ENCODE peak calls at places on chromosome 21, in six cellular contexts. One of them, this sample, is unnamed.

GRCh38 chr21:23067672-23068071 is 2069.5 kb downstream of the NCAM2 start:
- DNase-seq in fibroblast of mammary gland: no peak
- DNase-seq in lung: no peak
- DNase-seq in fibroblast of villous mesenchyme: no peak
- DNase-seq in astrocyte of the spinal cord: no peak
- DNase-seq in GM10248: no peak
- DNase-seq in this sample: no peak

GRCh38 chr21:34808569-34809204 is 139.9 kb downstream of the CLIC6 start:
- DNase-seq in fibroblast of mammary gland: peak; percentile 98
- DNase-seq in lung: no peak
- DNase-seq in fibroblast of villous mesenchyme: peak; percentile 92
- DNase-seq in astrocyte of the spinal cord: peak; percentile 89
- DNase-seq in GM10248: no peak
- DNase-seq in this sample: peak; percentile 73

GRCh38 chr21:35619184-35619583 is 441.1 kb downstream of the SETD4 start:
- DNase-seq in fibroblast of mammary gland: peak; percentile 88
- DNase-seq in lung: no peak
- DNase-seq in fibroblast of villous mesenchyme: peak; percentile 44
- DNase-seq in astrocyte of the spinal cord: peak; percentile 43
- DNase-seq in GM10248: no peak
- DNase-seq in this sample: peak; percentile 79

GRCh38 chr21:44836666-44837471 is 19.0 kb upstream of the SUMO3 start:
- DNase-seq in fibroblast of mammary gland: peak; percentile 39
- DNase-seq in lung: no peak
- DNase-seq in fibroblast of villous mesenchyme: peak; percentile 65
- DNase-seq in astrocyte of the spinal cord: no peak
- DNase-seq in GM10248: no peak
- DNase-seq in this sample: no peak

GRCh38 chr21:36820176-36821031 is 121.5 kb downstream of the SIM2 start:
- DNase-seq in fibroblast of mammary gland: no peak
- DNase-seq in lung: no peak
- DNase-seq in fibroblast of villous mesenchyme: no peak
- DNase-seq in astrocyte of the spinal cord: no peak
- DNase-seq in GM10248: no peak
- DNase-seq in this sample: no peak

GRCh38 chr21:44531606-44532128 is 8.3 kb downstream of the KRTAP10-1 start:
- DNase-seq in fibroblast of mammary gland: no peak
- DNase-seq in lung: no peak
- DNase-seq in fibroblast of villous mesenchyme: no peak
- DNase-seq in astrocyte of the spinal cord: no peak
- DNase-seq in GM10248: no peak
- DNase-seq in this sample: no peak

GRCh38 chr21:30227633-30228404 is 11.9 kb upstream of the CLDN8 start:
- DNase-seq in fibroblast of mammary gland: peak; percentile 100
- DNase-seq in lung: peak; percentile 32
- DNase-seq in fibroblast of villous mesenchyme: peak; percentile 84
- DNase-seq in astrocyte of the spinal cord: peak; percentile 93
- DNase-seq in GM10248: no peak
- DNase-seq in this sample: peak; percentile 72

GRCh38 chr21:18950045-18950740 is 546.6 kb upstream of the TMPRSS15 start:
- DNase-seq in fibroblast of mammary gland: no peak
- DNase-seq in lung: no peak
- DNase-seq in fibroblast of villous mesenchyme: no peak
- DNase-seq in astrocyte of the spinal cord: no peak
- DNase-seq in GM10248: no peak
- DNase-seq in this sample: no peak

GRCh38 chr21:35697321-35697808 is 363.0 kb downstream of the SETD4 start:
- DNase-seq in fibroblast of mammary gland: peak; percentile 52
- DNase-seq in lung: peak; percentile 62
- DNase-seq in fibroblast of villous mesenchyme: peak; percentile 30
- DNase-seq in astrocyte of the spinal cord: peak; percentile 48
- DNase-seq in GM10248: no peak
- DNase-seq in this sample: peak; percentile 54

GRCh38 chr21:17612565-17613241 is at the start of gene BTG3:
- DNase-seq in fibroblast of mammary gland: peak; percentile 68
- DNase-seq in lung: peak; percentile 80
- DNase-seq in fibroblast of villous mesenchyme: peak; percentile 78
- DNase-seq in astrocyte of the spinal cord: peak; percentile 79
- DNase-seq in GM10248: peak; percentile 94
- DNase-seq in this sample: peak; percentile 78

GRCh38 chr21:20802631-20803260 is 195.5 kb upstream of the NCAM2 start:
- DNase-seq in fibroblast of mammary gland: no peak
- DNase-seq in lung: no peak
- DNase-seq in fibroblast of villous mesenchyme: no peak
- DNase-seq in astrocyte of the spinal cord: no peak
- DNase-seq in GM10248: no peak
- DNase-seq in this sample: no peak

GRCh38 chr21:46424062-46424591 is 34.6 kb upstream of the DIP2A start:
- DNase-seq in fibroblast of mammary gland: no peak
- DNase-seq in lung: no peak
- DNase-seq in fibroblast of villous mesenchyme: no peak
- DNase-seq in astrocyte of the spinal cord: no peak
- DNase-seq in GM10248: no peak
- DNase-seq in this sample: no peak

GRCh38 chr21:44427241-44428120 is 27.8 kb upstream of the LRRC3 start:
- DNase-seq in fibroblast of mammary gland: no peak
- DNase-seq in lung: no peak
- DNase-seq in fibroblast of villous mesenchyme: no peak
- DNase-seq in astrocyte of the spinal cord: no peak
- DNase-seq in GM10248: no peak
- DNase-seq in this sample: no peak

GRCh38 chr21:45971487-45972352 is 9.8 kb upstream of the COL6A1 start:
- DNase-seq in fibroblast of mammary gland: peak; percentile 98
- DNase-seq in lung: no peak
- DNase-seq in fibroblast of villous mesenchyme: peak; percentile 94
- DNase-seq in astrocyte of the spinal cord: peak; percentile 58
- DNase-seq in GM10248: no peak
- DNase-seq in this sample: peak; percentile 99

GRCh38 chr21:36193200-36193599 is 36.6 kb downstream of the DOP1B start:
- DNase-seq in fibroblast of mammary gland: no peak
- DNase-seq in lung: no peak
- DNase-seq in fibroblast of villous mesenchyme: no peak
- DNase-seq in astrocyte of the spinal cord: no peak
- DNase-seq in GM10248: no peak
- DNase-seq in this sample: peak; percentile 48

GRCh38 chr21:22575165-22575584 is 1577.0 kb downstream of the NCAM2 start:
- DNase-seq in fibroblast of mammary gland: no peak
- DNase-seq in lung: no peak
- DNase-seq in fibroblast of villous mesenchyme: no peak
- DNase-seq in astrocyte of the spinal cord: no peak
- DNase-seq in GM10248: no peak
- DNase-seq in this sample: no peak

GRCh38 chr21:29737188-29737587 is 202.6 kb downstream of the GRIK1 start:
- DNase-seq in fibroblast of mammary gland: no peak
- DNase-seq in lung: no peak
- DNase-seq in fibroblast of villous mesenchyme: no peak
- DNase-seq in astrocyte of the spinal cord: no peak
- DNase-seq in GM10248: no peak
- DNase-seq in this sample: no peak

GRCh38 chr21:37357691-37358090 is 8.9 kb upstream of the DYRK1A start:
- DNase-seq in fibroblast of mammary gland: no peak
- DNase-seq in lung: no peak
- DNase-seq in fibroblast of villous mesenchyme: no peak
- DNase-seq in astrocyte of the spinal cord: no peak
- DNase-seq in GM10248: no peak
- DNase-seq in this sample: no peak

GRCh38 chr21:46194374-46195334 is 10.4 kb upstream of the SPATC1L start:
- DNase-seq in fibroblast of mammary gland: no peak
- DNase-seq in lung: no peak
- DNase-seq in fibroblast of villous mesenchyme: no peak
- DNase-seq in astrocyte of the spinal cord: no peak
- DNase-seq in GM10248: no peak
- DNase-seq in this sample: no peak

GRCh38 chr21:14987370-14988170 is 77.2 kb downstream of the NRIP1 start:
- DNase-seq in fibroblast of mammary gland: no peak
- DNase-seq in lung: no peak
- DNase-seq in fibroblast of villous mesenchyme: no peak
- DNase-seq in astrocyte of the spinal cord: no peak
- DNase-seq in GM10248: no peak
- DNase-seq in this sample: no peak

GRCh38 chr21:14985306-14985705 is 79.5 kb downstream of the NRIP1 start:
- DNase-seq in fibroblast of mammary gland: no peak
- DNase-seq in lung: no peak
- DNase-seq in fibroblast of villous mesenchyme: no peak
- DNase-seq in astrocyte of the spinal cord: no peak
- DNase-seq in GM10248: no peak
- DNase-seq in this sample: no peak

GRCh38 chr21:14991957-14992356 is 72.8 kb downstream of the NRIP1 start:
- DNase-seq in fibroblast of mammary gland: no peak
- DNase-seq in lung: no peak
- DNase-seq in fibroblast of villous mesenchyme: no peak
- DNase-seq in astrocyte of the spinal cord: no peak
- DNase-seq in GM10248: no peak
- DNase-seq in this sample: no peak

GRCh38 chr21:14989359-14989758 is 75.4 kb downstream of the NRIP1 start:
- DNase-seq in fibroblast of mammary gland: peak; percentile 68
- DNase-seq in lung: no peak
- DNase-seq in fibroblast of villous mesenchyme: peak; percentile 78
- DNase-seq in astrocyte of the spinal cord: no peak
- DNase-seq in GM10248: no peak
- DNase-seq in this sample: no peak

GRCh38 chr21:14988760-14989159 is 76.0 kb downstream of the NRIP1 start:
- DNase-seq in fibroblast of mammary gland: no peak
- DNase-seq in lung: no peak
- DNase-seq in fibroblast of villous mesenchyme: no peak
- DNase-seq in astrocyte of the spinal cord: no peak
- DNase-seq in GM10248: no peak
- DNase-seq in this sample: no peak
- TF ChIP-seq CTCF in fibroblast of mammary gland: no peak
- TF ChIP-seq CTCF in lung: no peak
- TF ChIP-seq CTCF in fibroblast of villous mesenchyme: no peak
- TF ChIP-seq CTCF in astrocyte of the spinal cord: no peak
- TF ChIP-seq CTCF in GM10248: no peak
- TF ChIP-seq CTCF in this sample: no peak

DNA sequence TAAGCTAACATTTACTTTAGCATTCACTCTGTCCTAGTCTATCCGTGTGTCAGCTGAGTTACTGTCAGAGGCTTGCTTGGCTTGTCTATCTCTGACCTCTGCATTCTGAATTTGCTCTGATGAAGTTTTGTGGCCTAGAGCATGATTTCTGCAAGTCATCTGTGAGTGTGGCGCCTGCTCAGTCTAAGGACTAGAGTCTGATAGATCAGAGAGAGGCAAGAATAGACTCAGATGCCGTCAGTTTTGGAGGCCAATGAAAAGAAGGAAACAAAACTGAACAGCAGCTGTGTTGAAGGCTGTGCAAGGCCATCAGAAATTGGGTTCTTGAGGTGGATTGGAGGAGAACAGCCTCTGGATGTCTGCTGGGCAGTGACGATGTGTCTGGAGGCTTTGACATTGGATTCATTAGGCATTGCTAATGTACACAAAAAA is 573.1 kb downstream of the USP25 start:
- DNase-seq in fibroblast of mammary gland: peak; percentile 85
- DNase-seq in lung: no peak
- DNase-seq in fibroblast of villous mesenchyme: peak; percentile 19
- DNase-seq in astrocyte of the spinal cord: peak; percentile 79
- DNase-seq in GM10248: no peak
- DNase-seq in this sample: peak; percentile 33
- TF ChIP-seq CTCF in fibroblast of mammary gland: no peak
- TF ChIP-seq CTCF in lung: no peak
- TF ChIP-seq CTCF in fibroblast of villous mesenchyme: no peak
- TF ChIP-seq CTCF in astrocyte of the spinal cord: no peak
- TF ChIP-seq CTCF in GM10248: no peak
- TF ChIP-seq CTCF in this sample: no peak

DNA sequence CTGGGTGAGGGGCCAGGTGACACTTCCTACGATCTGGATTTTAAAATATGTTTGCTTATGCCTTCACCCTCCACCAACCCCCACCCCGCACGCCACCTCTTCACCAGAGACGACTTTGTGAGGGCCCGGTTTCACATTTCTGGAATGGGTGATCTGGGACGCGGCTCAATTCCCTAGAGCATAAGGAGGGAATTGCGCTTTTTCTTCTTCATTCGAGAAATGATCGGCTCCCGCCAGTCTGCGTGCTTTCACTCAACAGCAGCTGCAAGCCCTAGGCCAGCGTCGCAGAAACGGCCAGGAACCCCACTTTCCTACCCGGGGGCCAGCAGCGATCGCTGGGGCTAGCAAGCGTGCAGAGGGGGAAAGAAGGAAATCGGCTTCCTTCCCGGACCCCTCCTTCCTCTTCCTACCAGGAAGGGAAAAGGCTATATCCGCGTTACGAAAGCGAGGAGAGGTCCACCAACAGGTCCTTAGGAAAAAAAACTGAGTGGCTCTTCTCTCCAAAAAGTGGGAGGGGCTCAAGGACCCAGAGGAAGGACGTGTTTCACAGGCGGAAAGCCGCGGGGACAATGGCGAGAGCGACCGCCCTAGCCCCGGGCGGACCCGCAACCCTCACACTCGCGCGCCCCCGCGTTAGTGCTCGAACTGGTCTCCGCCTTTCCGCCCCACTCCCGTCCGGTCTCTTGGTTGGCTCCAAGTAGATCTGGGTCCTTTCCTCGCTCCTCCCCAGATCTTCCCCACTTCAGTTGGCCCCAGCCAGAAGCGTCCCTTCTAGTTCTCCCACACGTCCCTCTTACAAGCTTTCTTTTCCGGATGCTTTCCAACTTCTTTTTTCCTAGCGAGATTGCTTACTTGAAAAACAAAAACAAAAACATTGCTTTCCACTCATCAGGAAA is 1.1 kb upstream of the ADAMTS1 start:
- DNase-seq in fibroblast of mammary gland: peak; percentile 83
- DNase-seq in lung: peak; percentile 71
- DNase-seq in fibroblast of villous mesenchyme: peak; percentile 85
- DNase-seq in astrocyte of the spinal cord: peak; percentile 71
- DNase-seq in GM10248: no peak
- DNase-seq in this sample: peak; percentile 92
- TF ChIP-seq CTCF in fibroblast of mammary gland: no peak
- TF ChIP-seq CTCF in lung: no peak
- TF ChIP-seq CTCF in fibroblast of villous mesenchyme: peak; percentile 34
- TF ChIP-seq CTCF in astrocyte of the spinal cord: peak; percentile 23
- TF ChIP-seq CTCF in GM10248: no peak
- TF ChIP-seq CTCF in this sample: no peak

DNA sequence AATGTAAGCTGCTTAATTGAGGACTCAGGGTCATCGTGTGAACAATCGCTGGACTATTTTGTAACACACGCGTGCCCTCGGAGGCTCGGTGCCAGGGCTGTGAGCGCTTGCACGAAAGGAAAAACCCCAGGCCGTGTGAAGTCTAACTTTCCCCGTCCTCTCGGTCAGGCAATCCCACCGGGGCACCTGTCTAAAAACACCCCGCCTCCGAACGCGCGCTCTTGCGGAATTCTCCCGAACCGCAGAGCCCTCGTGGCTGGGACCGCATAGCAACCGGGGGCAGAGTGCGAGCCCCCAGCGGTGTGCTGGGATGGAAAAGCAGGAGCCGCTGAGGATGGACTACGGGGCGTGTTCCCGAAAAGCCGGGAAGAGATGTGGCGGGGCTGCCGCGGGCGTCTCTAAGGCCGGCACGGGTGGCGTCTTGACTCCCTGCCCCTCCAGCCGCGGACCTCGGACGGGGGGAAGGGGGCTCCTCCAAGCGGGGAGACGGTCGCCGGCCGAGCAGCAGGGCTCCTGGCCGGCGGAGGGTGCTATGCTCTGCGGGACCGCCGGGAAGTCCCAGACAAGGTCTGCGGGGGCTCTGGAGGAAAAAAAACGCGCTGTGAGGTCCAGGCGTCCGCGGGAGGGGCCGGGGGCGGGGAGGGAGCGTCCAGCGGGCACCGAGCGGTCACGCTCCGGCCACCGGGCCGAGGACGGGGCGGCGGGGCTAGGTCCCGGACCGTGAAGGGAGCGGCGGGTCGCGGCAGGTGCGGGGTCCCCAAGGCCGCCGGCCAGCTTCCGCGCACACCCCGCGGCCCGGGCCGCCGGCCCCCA is 936 bp downstream of the ZBTB21 start:
- DNase-seq in fibroblast of mammary gland: peak; percentile 71
- DNase-seq in lung: no peak
- DNase-seq in fibroblast of villous mesenchyme: peak; percentile 82
- DNase-seq in astrocyte of the spinal cord: peak; percentile 50
- DNase-seq in GM10248: peak; percentile 45
- DNase-seq in this sample: peak; percentile 66
- TF ChIP-seq CTCF in fibroblast of mammary gland: no peak
- TF ChIP-seq CTCF in lung: no peak
- TF ChIP-seq CTCF in fibroblast of villous mesenchyme: peak; percentile 30
- TF ChIP-seq CTCF in astrocyte of the spinal cord: peak; percentile 29
- TF ChIP-seq CTCF in GM10248: peak; percentile 38
- TF ChIP-seq CTCF in this sample: no peak

This sample was measured in foreskin fibroblast.